ENCODE peak calls at places on chromosomes 12 and 14, in eight cellular contexts. W is stimulated activated CD8-positive, alpha-beta memory T cell treated with anti-CD3 and anti-CD28 coated beads, Interleukin-7, amount 100 ng/mL, for 4 hours; J is activated T-helper 1 cell treated with Interleukin-2 at 50 U/mL for 16 hours; H is naive thymus-derived CD8-positive, alpha-beta T cell; O is H54; N is choroid plexus epithelial cell; R is GM20000; E is CD4-positive, alpha-beta memory T cell. Z is an unnamed sample.

GRCh38 chr14:98633380-98633779 is 638.6 kb downstream of the BCL11B start:
- DNase-seq in W (no peak), J (no peak), H (no peak), O (no peak), N (no peak), R (no peak), E (no peak), Z (peak)

GRCh38 chr14:101087614-101088394 is 184.3 kb upstream of the RTL1 start:
- DNase-seq in W (no peak), J (no peak), H (no peak), O (no peak), N (peak), R (no peak), E (no peak), Z (no peak)

GRCh38 chr14:105168496-105168978 is at the start of gene JAG2:
- DNase-seq in W (peak), J (peak), H (no peak), O (peak), N (peak), R (peak), E (peak), Z (peak)

GRCh38 chr12:81987351-81987750 is 228.2 kb upstream of the PPFIA2 start:
- DNase-seq in W (no peak), J (no peak), H (no peak), O (no peak), N (no peak), R (no peak), E (no peak), Z (no peak)

GRCh38 chr12:93127582-93128331 is 198.7 kb upstream of the EEA1 start:
- DNase-seq in W (no peak), J (no peak), H (no peak), O (no peak), N (peak), R (no peak), E (no peak), Z (no peak)

GRCh38 chr12:65728913-65729793 is 95.1 kb upstream of the HMGA2 start:
- DNase-seq in W (no peak), J (no peak), H (no peak), O (peak), N (peak), R (no peak), E (no peak), Z (no peak)

GRCh38 chr12:92608418-92609091 is 94.2 kb upstream of the PLEKHG7 start:
- DNase-seq in W (no peak), J (no peak), H (no peak), O (no peak), N (peak), R (peak), E (no peak), Z (no peak)

GRCh38 chr14:94045101-94045500 is 19.0 kb downstream of the OTUB2 start:
- DNase-seq in W (no peak), J (no peak), H (no peak), O (no peak), N (no peak), R (no peak), E (no peak), Z (no peak)

GRCh38 chr14:54208751-54209150 is 188.1 kb upstream of the CDKN3 start:
- DNase-seq in W (no peak), J (no peak), H (no peak), O (no peak), N (no peak), R (no peak), E (no peak), Z (no peak)

GRCh38 chr14:59032821-59033220 is 155.6 kb upstream of the DAAM1 start:
- DNase-seq in W (no peak), J (no peak), H (no peak), O (no peak), N (no peak), R (no peak), E (no peak), Z (no peak)

GRCh38 chr12:25592725-25593495 is 39.8 kb upstream of the LMNTD1 start:
- DNase-seq in W (no peak), J (no peak), H (no peak), O (no peak), N (no peak), R (no peak), E (no peak), Z (no peak)

GRCh38 chr12:3152892-3153291 is 75.7 kb downstream of the TSPAN9 start:
- DNase-seq in W (no peak), J (no peak), H (peak), O (no peak), N (no peak), R (no peak), E (no peak), Z (no peak)

GRCh38 chr14:100617715-100618693 is 30.8 kb upstream of the BEGAIN start:
- DNase-seq in W (no peak), J (no peak), H (no peak), O (no peak), N (peak), R (no peak), E (no peak), Z (no peak)